ENCODE peak calls at places on chromosomes 13 and 19, in seven cellular contexts. K is IMR-90, F is neural progenitor cell, C is fibroblast of lung, Y is mammary epithelial cell, V is HCT116, H is mesendoderm. L is an unnamed sample.

GRCh38 chr19:7844405-7844804 is 14.4 kb downstream of the EVI5L start:
- DNase-seq in F (no peak), Y (no peak), V (no peak), K (no peak), H (no peak), C (no peak), L (no peak)

GRCh38 chr13:24271611-24272451 is 37.5 kb upstream of the C1QTNF9 start:
- DNase-seq in V (no peak), K (peak), Y (peak), H (no peak), C (peak), F (peak), L (no peak)

GRCh38 chr13:96089749-96090239 is at the start of gene HS6ST3:
- DNase-seq in C (no peak), V (peak), H (peak), F (peak), Y (peak), K (no peak), L (no peak)

GRCh38 chr13:36352350-36352749 is 6.2 kb upstream of the SPART start:
- DNase-seq in F (no peak), V (no peak), H (no peak), C (no peak), Y (no peak), K (peak), L (no peak)

GRCh38 chr19:49347191-49347590 is 12.0 kb downstream of the CD37 start:
- DNase-seq in F (no peak), K (no peak), Y (no peak), H (no peak), V (no peak), C (no peak), L (no peak)

GRCh38 chr13:101155920-101156319 is 260.4 kb downstream of the NALCN start:
- DNase-seq in C (no peak), K (no peak), H (peak), Y (no peak), F (peak), V (no peak), L (no peak)

GRCh38 chr13:34208326-34208725 is 390.4 kb downstream of the RFC3 start:
- DNase-seq in V (no peak), H (no peak), F (no peak), C (no peak), Y (no peak), K (peak), L (no peak)

GRCh38 chr19:7734220-7735203 is 2.6 kb upstream of the CLEC4G start:
- DNase-seq in K (no peak), V (no peak), F (no peak), C (peak), Y (no peak), H (no peak), L (no peak)

GRCh38 chr19:51514866-51515481 is 13.4 kb upstream of the SIGLEC12 start:
- DNase-seq in K (peak), V (peak), Y (peak), H (peak), F (peak), C (peak), L (no peak)

GRCh38 chr13:95301135-95301946 is at the start of gene ABCC4:
- DNase-seq in V (peak), H (peak), Y (peak), K (peak), F (peak), C (peak), L (no peak)

GRCh38 chr13:53005631-53006030 is 23.0 kb upstream of the OLFM4 start:
- DNase-seq in V (no peak), C (no peak), Y (no peak), K (no peak), F (no peak), H (no peak), L (no peak)

GRCh38 chr19:4977299-4978174 is 8.6 kb downstream of the KDM4B start:
- DNase-seq in Y (peak), V (no peak), F (no peak), C (peak), H (peak), K (peak), L (no peak)

GRCh38 chr19:42273407-42274064 is 4.5 kb downstream of the CIC start:
- DNase-seq in Y (no peak), K (no peak), F (no peak), H (no peak), C (no peak), V (no peak), L (no peak)

GRCh38 chr13:37375724-37376123 is 222.8 kb downstream of the POSTN start:
- DNase-seq in K (peak), Y (no peak), F (no peak), H (no peak), V (no peak), C (peak), L (no peak)

GRCh38 chr13:19726611-19727010 is 56.1 kb downstream of the PSPC1 start:
- DNase-seq in C (no peak), F (no peak), H (no peak), V (no peak), K (no peak), Y (no peak), L (no peak)

GRCh38 chr19:48636859-48637448 is at the start of gene DBP:
- DNase-seq in C (no peak), K (no peak), V (no peak), F (no peak), H (no peak), Y (no peak), L (no peak)

GRCh38 chr13:110634558-110634957 is 19.2 kb downstream of the NAXD start:
- DNase-seq in Y (no peak), F (no peak), V (peak), C (peak), H (no peak), K (peak), L (no peak)

GRCh38 chr13:112984954-112985802 is 16.2 kb downstream of the MCF2L start:
- DNase-seq in K (no peak), C (no peak), V (no peak), H (no peak), Y (no peak), F (no peak), L (no peak)

GRCh38 chr13:80704369-80704768 is 363.4 kb upstream of the SPRY2 start:
- DNase-seq in C (no peak), F (no peak), K (no peak), H (no peak), V (no peak), Y (no peak), L (no peak)

GRCh38 chr19:10718205-10719196 is 622 bp downstream of the DNM2 start:
- DNase-seq in K (peak), V (no peak), H (peak), Y (peak), F (peak), C (peak), L (no peak)

GRCh38 chr19:46611791-46612190 is 10.7 kb downstream of the CALM3 start:
- DNase-seq in Y (no peak), H (no peak), V (no peak), K (no peak), C (no peak), F (no peak), L (no peak)

GRCh38 chr19:7595466-7596133 is at the start of gene CAMSAP3:
- DNase-seq in K (no peak), F (peak), Y (peak), H (peak), C (no peak), V (no peak), L (no peak)

GRCh38 chr13:80255946-80256345 is 85.0 kb downstream of the SPRY2 start:
- DNase-seq in H (no peak), K (no peak), Y (no peak), F (no peak), C (no peak), V (no peak), L (no peak)

GRCh38 chr19:50906217-50906616 is 5.0 kb downstream of the KLK4 start:
- DNase-seq in K (no peak), F (peak), V (no peak), H (peak), C (peak), Y (no peak), L (no peak)

GRCh38 chr19:40666803-40667438 is 23.5 kb downstream of the NUMBL start:
- DNase-seq in C (no peak), F (no peak), V (no peak), H (no peak), K (no peak), Y (no peak), L (no peak)

GRCh38 chr19:56966225-56966696 is 125.7 kb upstream of the PEG3 start:
- DNase-seq in H (peak), Y (no peak), V (no peak), F (no peak), K (no peak), C (no peak), L (no peak)

GRCh38 chr19:46840157-46840942 is 10.3 kb downstream of the AP2S1 start:
- DNase-seq in F (peak), Y (peak), K (peak), H (peak), V (no peak), C (peak), L (no peak)

GRCh38 chr13:94683426-94683825 is 28.9 kb downstream of the SOX21 start:
- DNase-seq in Y (no peak), H (peak), V (no peak), C (no peak), K (no peak), F (no peak), L (no peak)

GRCh38 chr19:54430306-54431254 is 15.3 kb downstream of the TTYH1 start:
- DNase-seq in V (peak), C (peak), K (no peak), Y (no peak), F (peak), H (peak), L (no peak)

GRCh38 chr13:51328488-51328887 is 11.0 kb upstream of the SERPINE3 start:
- DNase-seq in F (peak), Y (no peak), K (no peak), C (no peak), H (peak), V (no peak), L (no peak)

GRCh38 chr13:45325806-45326205 is 15.2 kb downstream of the TPT1 start:
- DNase-seq in V (no peak), C (peak), K (peak), H (no peak), Y (peak), F (no peak), L (no peak)

GRCh38 chr13:47215741-47216140 is 318.9 kb upstream of the HTR2A start:
- DNase-seq in K (peak), F (no peak), V (no peak), Y (peak), C (peak), H (peak), L (peak)

DNA sequence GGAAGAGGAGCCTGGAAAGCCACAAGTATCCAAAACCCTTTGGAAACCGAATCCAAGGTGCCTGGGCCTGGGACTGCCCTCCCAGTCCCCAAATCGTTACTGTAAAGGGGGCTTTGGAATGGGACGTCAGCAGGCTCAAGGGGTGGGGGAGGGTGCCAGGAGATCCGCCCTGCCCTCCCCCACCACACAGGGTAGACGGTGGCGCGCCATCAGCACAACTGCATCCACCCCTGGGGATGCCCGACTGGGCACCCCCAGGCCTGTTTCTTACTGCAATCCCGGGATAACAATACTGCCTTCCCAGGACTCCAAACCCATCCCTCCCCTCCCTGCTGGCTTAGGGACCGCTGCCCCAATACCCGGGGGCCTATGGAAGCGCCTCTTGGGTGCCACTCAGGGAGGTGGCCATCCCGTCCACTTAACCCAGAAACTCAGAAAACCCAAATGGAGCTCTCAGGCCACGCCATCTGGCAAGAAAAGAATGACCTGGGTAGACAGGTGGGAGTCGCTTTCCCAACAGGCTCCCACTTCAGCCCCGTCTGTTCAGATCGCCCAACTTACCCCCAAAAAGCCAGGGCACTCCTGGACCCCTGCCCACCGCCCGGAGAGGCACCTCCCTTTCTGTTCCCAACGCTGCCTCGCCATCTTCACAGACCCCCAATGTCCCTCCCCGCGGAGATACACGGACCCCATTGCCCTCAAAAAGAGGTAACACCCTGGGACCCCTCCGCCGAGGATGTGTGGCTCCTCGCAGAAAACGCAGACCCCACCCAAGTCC is 2.4 kb downstream of the KLF16 start:
- DNase-seq in C (no peak), H (no peak), F (no peak), Y (no peak), V (no peak), K (no peak), L (no peak)
- H3K9ac ChIP-seq in C (peak), H (peak), F (no peak), Y (peak), V (peak), K (peak), L (peak)

GRCh38 chr19:15248106-15248505 is 15.9 kb upstream of the EPHX3 start:
- DNase-seq in K (peak), C (no peak), Y (no peak), V (no peak), H (no peak), F (no peak), L (no peak)
- H3K4me2 ChIP-seq in K (no peak), C (no peak), Y (no peak), V (no peak), H (no peak), F (no peak), L (no peak)

GRCh38 chr13:97934590-97934989 is 18.9 kb upstream of the IPO5 start:
- DNase-seq in V (no peak), H (peak), F (peak), Y (no peak), K (no peak), C (no peak), L (no peak)
- H3K9ac ChIP-seq in V (no peak), H (no peak), F (no peak), Y (no peak), K (no peak), C (no peak), L (no peak)

DNA sequence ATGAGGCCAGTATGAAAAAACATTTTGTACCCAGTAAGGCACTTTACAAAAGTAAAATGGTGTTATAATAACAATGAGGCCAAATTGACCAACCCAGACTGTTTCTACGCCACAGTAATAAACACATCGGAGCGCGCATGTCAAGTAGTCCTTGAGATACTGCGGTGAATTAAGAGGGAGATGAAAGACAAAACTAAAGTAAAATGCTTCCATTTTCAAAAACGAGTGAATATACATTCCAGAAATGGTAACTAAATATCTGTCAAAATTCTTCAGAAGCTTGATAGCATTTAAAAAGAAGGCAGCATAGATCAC is 19.0 kb downstream of the N4BP2L1 start:
- DNase-seq in K (no peak), H (no peak), C (no peak), F (no peak), Y (no peak), V (no peak), L (no peak)
- H3K4me2 ChIP-seq in K (no peak), H (no peak), C (no peak), F (no peak), Y (no peak), V (no peak), L (no peak)

DNA sequence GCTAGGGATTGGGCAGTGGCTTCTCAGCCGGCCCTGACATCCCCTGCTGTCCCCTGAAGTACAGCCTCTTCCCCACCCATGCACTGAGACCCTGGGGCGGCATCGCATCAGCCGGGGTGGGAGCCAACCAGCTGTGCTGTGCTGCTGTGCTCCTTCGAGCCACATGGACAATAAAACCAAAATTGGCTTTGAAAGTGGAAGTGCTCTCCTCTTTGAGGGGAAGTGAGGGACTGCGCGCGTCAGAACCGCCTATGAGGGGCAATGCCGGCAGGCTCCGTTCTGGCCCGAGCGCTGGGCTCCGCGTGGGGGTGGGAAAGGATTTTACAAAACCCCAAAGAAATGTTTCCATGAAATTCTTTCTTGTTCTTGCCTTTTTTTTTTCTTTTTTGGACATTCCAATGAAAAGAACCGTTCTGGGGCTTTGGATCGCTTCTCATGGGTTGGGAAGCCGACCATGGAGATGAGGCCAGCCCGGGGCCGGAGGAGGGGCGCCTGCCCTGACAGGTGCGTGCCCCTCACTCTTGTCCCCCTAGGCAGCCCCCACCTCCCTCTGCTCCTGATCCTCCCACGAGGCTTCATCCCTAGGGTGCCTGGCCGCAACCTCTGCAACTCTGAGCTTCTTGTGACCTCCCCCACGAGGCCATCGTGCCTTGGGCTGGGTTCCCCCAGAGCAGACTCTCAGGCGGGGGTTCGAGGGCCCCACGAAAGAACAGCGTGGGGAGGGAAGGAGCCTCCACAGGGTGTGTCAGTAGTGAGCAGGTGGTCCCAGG is 22.6 kb downstream of the KLHL26 start:
- DNase-seq in F (no peak), C (no peak), Y (no peak), K (no peak), H (no peak), V (no peak), L (no peak)
- H3K9ac ChIP-seq in F (no peak), C (peak), Y (no peak), K (no peak), H (no peak), V (peak), L (no peak)

DNA sequence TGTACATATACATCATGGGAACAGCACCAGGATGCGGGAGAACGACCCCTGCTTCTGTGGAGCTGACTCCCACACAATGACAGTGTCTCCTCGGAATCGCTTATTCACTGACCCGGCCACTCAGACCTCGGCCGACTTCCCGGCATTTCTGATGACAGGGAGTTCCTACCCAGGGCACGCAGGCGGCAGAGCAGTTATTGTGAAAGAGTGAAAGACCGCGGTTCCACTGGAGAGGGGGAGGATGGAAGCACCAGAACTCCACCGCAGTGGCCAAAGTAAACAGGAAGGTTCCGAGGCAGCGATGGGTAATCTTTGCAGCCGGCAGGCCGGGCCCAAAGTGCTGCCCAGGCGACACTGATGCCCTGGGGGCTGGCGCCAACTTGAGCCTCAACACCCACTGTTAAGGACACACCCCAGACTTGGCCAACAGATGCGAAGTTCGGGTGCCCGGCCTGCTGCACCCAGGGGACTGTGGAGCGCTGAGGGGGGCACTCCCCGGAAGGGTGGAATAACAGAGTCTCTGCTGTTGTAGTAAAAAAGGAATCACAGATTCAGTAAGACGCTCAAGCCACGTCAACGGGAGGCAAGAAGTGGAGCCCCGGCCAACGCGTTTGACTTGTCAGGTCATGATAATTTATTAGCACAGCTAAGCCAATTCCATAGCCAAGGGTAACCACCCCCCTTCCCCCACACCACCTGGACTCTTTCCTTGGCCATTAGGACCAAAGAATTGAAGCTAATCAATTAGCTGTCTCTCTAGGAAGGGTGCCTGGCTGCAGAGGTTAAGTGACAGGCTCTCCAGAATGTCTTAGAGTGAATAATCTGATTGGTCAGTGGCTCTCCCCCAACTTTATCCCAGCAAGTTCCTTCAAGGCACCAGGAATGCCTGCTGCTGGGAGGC is 5.8 kb downstream of the MLLT1 start:
- DNase-seq in V (no peak), Y (peak), F (no peak), C (peak), H (no peak), K (peak), L (no peak)
- H3K4me2 ChIP-seq in V (no peak), Y (peak), F (peak), C (peak), H (no peak), K (peak), L (peak)